ENCODE peak calls at places on chromosomes 12 and 14, in six cellular contexts. O is IMR-90, T is heart left ventricle, N is fibroblast of lung, J is lower lobe of right lung, U is osteoblast. I is an unnamed sample.

GRCh38 chr12:105601158-105601557 is 270.7 kb downstream of the C12orf75 start:
- DNase-seq in O (peak; percentile 13), T (no peak), N (peak; percentile 63), J (no peak), U (no peak), I (peak; percentile 21)

GRCh38 chr12:29050503-29050902 is 98.6 kb upstream of the FAR2 start:
- DNase-seq in O (no peak), T (no peak), N (no peak), J (no peak), U (no peak), I (no peak)

GRCh38 chr12:115943630-115944391 is 333.7 kb downstream of the MED13L start:
- DNase-seq in O (no peak), T (no peak), N (no peak), J (peak; percentile 58), U (no peak), I (no peak)

GRCh38 chr12:62722971-62723680 is 211.8 kb downstream of the PPM1H start:
- DNase-seq in O (peak; percentile 60), T (no peak), N (no peak), J (no peak), U (no peak), I (no peak)

GRCh38 chr12:89825591-89826449 is 117.2 kb upstream of the ATP2B1 start:
- DNase-seq in O (peak; percentile 4), T (no peak), N (peak; percentile 40), J (no peak), U (peak; percentile 51), I (peak; percentile 6)

GRCh38 chr14:59283380-59283779 is 94.9 kb downstream of the DAAM1 start:
- DNase-seq in O (peak; percentile 51), T (no peak), N (peak; percentile 73), J (no peak), U (no peak), I (no peak)

GRCh38 chr14:52951730-52952481 is 1.1 kb upstream of the FERMT2 start:
- DNase-seq in O (peak; percentile 80), T (peak; percentile 69), N (peak; percentile 79), J (no peak), U (peak; percentile 92), I (no peak)

GRCh38 chr14:102088012-102088792 is 1.4 kb upstream of the HSP90AA1 start:
- DNase-seq in O (no peak), T (peak; percentile 67), N (no peak), J (peak; percentile 83), U (peak; percentile 83), I (no peak)

GRCh38 chr12:7787574-7788315 is 1.5 kb upstream of the NANOG start:
- DNase-seq in O (no peak), T (no peak), N (no peak), J (no peak), U (no peak), I (no peak)

GRCh38 chr12:52221912-52222457 is 11.1 kb upstream of the KRT7 start:
- DNase-seq in O (peak; percentile 25), T (peak; percentile 47), N (peak; percentile 39), J (no peak), U (peak; percentile 78), I (no peak)

GRCh38 chr12:4118601-4119156 is 154.9 kb upstream of the CCND2 start:
- DNase-seq in O (no peak), T (no peak), N (no peak), J (no peak), U (no peak), I (no peak)

GRCh38 chr12:4215862-4216541 is 57.6 kb upstream of the CCND2 start:
- DNase-seq in O (no peak), T (no peak), N (no peak), J (no peak), U (no peak), I (no peak)

GRCh38 chr12:25675808-25676207 is 122.7 kb upstream of the LMNTD1 start:
- DNase-seq in O (peak; percentile 25), T (no peak), N (peak; percentile 42), J (no peak), U (no peak), I (no peak)

GRCh38 chr12:66279127-66279712 is 23.1 kb upstream of the HELB start:
- DNase-seq in O (peak; percentile 22), T (no peak), N (peak; percentile 7), J (no peak), U (no peak), I (no peak)

GRCh38 chr14:101075025-101075800 is 171.7 kb upstream of the RTL1 start:
- DNase-seq in O (no peak), T (no peak), N (peak; percentile 21), J (no peak), U (no peak), I (no peak)

GRCh38 chr14:105581551-105582341 is 55.4 kb downstream of the TMEM121 start:
- DNase-seq in O (no peak), T (no peak), N (no peak), J (no peak), U (peak; percentile 61), I (no peak)

GRCh38 chr14:101078105-101078891 is 174.8 kb upstream of the RTL1 start:
- DNase-seq in O (no peak), T (no peak), N (no peak), J (no peak), U (peak; percentile 85), I (no peak)

GRCh38 chr14:48253020-48253419 is 577.6 kb upstream of the MDGA2 start:
- DNase-seq in O (no peak), T (no peak), N (no peak), J (no peak), U (no peak), I (no peak)

GRCh38 chr12:17278946-17279345 is 673.0 kb upstream of the LMO3 start:
- DNase-seq in O (no peak), T (no peak), N (peak; percentile 1), J (no peak), U (no peak), I (no peak)
- TF ChIP-seq CTCF in O (no peak), T (no peak), N (no peak), J (no peak), U (no peak), I (no peak)

GRCh38 chr14:22520786-22521185 is 68.2 kb downstream of the DAD1 start:
- DNase-seq in O (no peak), T (no peak), N (peak; percentile 47), J (no peak), U (no peak), I (no peak)
- H3K4me3 ChIP-seq in O (no peak overlapping the region), T (no peak overlapping the region), N (no peak overlapping the region), J (no peak overlapping the region), U (no peak overlapping the region), I (no peak overlapping the region)

GRCh38 chr14:67377916-67378315 is 17.8 kb downstream of the EIF2S1 start:
- DNase-seq in O (no peak), T (no peak), N (no peak), J (no peak), U (no peak), I (no peak)

GRCh38 chr14:67370830-67371229 is 10.7 kb downstream of the EIF2S1 start:
- DNase-seq in O (peak; percentile 26), T (no peak), N (peak; percentile 49), J (no peak), U (no peak), I (no peak)

GRCh38 chr14:67373347-67373746 is 13.2 kb downstream of the EIF2S1 start:
- DNase-seq in O (no peak), T (no peak), N (peak; percentile 14), J (no peak), U (no peak), I (no peak)

GRCh38 chr14:67371247-67372148 is 11.4 kb downstream of the EIF2S1 start:
- DNase-seq in O (no peak), T (no peak), N (peak; percentile 22), J (no peak), U (no peak), I (no peak)

DNA sequence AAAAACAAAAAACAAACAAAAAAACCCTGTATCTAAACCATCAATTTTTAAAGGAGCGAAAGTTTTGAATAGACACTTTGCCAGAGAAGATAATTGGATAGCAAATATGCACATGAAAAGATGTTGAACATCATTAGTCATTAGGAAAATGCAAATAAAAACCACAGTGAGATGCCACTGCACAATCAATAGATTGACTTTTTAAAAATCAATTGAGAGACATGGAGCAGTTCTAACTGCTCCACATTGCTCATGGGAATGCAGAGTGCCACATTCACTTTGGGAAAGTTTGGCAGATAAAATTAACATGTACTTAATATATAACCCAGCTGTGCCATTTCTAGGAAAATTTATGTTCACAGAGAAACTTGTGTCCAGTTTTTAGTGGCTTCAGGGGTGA is 12.7 kb downstream of the EIF2S1 start:
- DNase-seq in O (no peak), T (no peak), N (no peak), J (no peak), U (no peak), I (no peak)
- H3K36me3 ChIP-seq in O (peaks cover 44% of the 10 kb centered on the region), T (peaks cover 99% of the 10 kb centered on the region), N (peaks cover 11% of the 10 kb centered on the region), J (peaks cover 95% of the 10 kb centered on the region), U (peaks cover 62% of the 10 kb centered on the region), I (peaks cover 5% of the 10 kb centered on the region)

GRCh38 chr14:42110167-42110566 is 503.5 kb downstream of the LRFN5 start:
- DNase-seq in O (peak; percentile 71), T (no peak), N (peak; percentile 41), J (no peak), U (peak; percentile 82), I (no peak)
- TF ChIP-seq CTCF in O (peak; percentile 82), T (no peak), N (peak; percentile 75), J (no peak), U (peak; percentile 91), I (peak; percentile 69)

I was measured in BJ.